ENCODE peak calls at places on chromosomes 12 and 14, in ten cellular contexts. One of them, this sample, is unnamed.

GRCh38 chr12:131711551-131712205 is 788 bp downstream of the SFSWAP start:
- DNase-seq in CD8-positive, alpha-beta T cell: no peak
- DNase-seq in dorsolateral prefrontal cortex: no peak
- DNase-seq in left lung: no peak
- DNase-seq in uterus: no peak
- DNase-seq in CD4-positive, CD25-positive, alpha-beta regulatory T cell: peak; percentile 13
- DNase-seq in cardiac muscle cell: no peak
- DNase-seq in A549: no peak
- DNase-seq in cardiac fibroblast: no peak
- DNase-seq in right atrium auricular region: peak; percentile 48
- DNase-seq in this sample: no peak

GRCh38 chr12:55736780-55737580 is 5.9 kb upstream of the GDF11 start:
- DNase-seq in CD8-positive, alpha-beta T cell: no peak
- DNase-seq in dorsolateral prefrontal cortex: peak; percentile 73
- DNase-seq in left lung: peak; percentile 78
- DNase-seq in uterus: peak; percentile 61
- DNase-seq in CD4-positive, CD25-positive, alpha-beta regulatory T cell: peak; percentile 69
- DNase-seq in cardiac muscle cell: peak; percentile 80
- DNase-seq in A549: peak; percentile 69
- DNase-seq in cardiac fibroblast: peak; percentile 80
- DNase-seq in right atrium auricular region: no peak
- DNase-seq in this sample: peak; percentile 84

GRCh38 chr14:74940956-74941565 is 14.3 kb downstream of the PGF start:
- DNase-seq in CD8-positive, alpha-beta T cell: no peak
- DNase-seq in dorsolateral prefrontal cortex: no peak
- DNase-seq in left lung: no peak
- DNase-seq in uterus: no peak
- DNase-seq in CD4-positive, CD25-positive, alpha-beta regulatory T cell: no peak
- DNase-seq in cardiac muscle cell: no peak
- DNase-seq in A549: no peak
- DNase-seq in cardiac fibroblast: no peak
- DNase-seq in right atrium auricular region: no peak
- DNase-seq in this sample: no peak

GRCh38 chr12:105253882-105254513 is 18.0 kb upstream of the APPL2 start:
- DNase-seq in CD8-positive, alpha-beta T cell: no peak
- DNase-seq in dorsolateral prefrontal cortex: no peak
- DNase-seq in left lung: no peak
- DNase-seq in uterus: no peak
- DNase-seq in CD4-positive, CD25-positive, alpha-beta regulatory T cell: no peak
- DNase-seq in cardiac muscle cell: no peak
- DNase-seq in A549: peak; percentile 39
- DNase-seq in cardiac fibroblast: peak; percentile 89
- DNase-seq in right atrium auricular region: no peak
- DNase-seq in this sample: no peak

GRCh38 chr12:117441751-117442150 is 80.3 kb upstream of the NOS1 start:
- DNase-seq in CD8-positive, alpha-beta T cell: no peak
- DNase-seq in dorsolateral prefrontal cortex: peak; percentile 80
- DNase-seq in left lung: no peak
- DNase-seq in uterus: no peak
- DNase-seq in CD4-positive, CD25-positive, alpha-beta regulatory T cell: no peak
- DNase-seq in cardiac muscle cell: no peak
- DNase-seq in A549: peak; percentile 16
- DNase-seq in cardiac fibroblast: no peak
- DNase-seq in right atrium auricular region: no peak
- DNase-seq in this sample: peak; percentile 59

GRCh38 chr12:1815814-1816729 is 4.3 kb upstream of the LRTM2 start:
- DNase-seq in CD8-positive, alpha-beta T cell: no peak
- DNase-seq in dorsolateral prefrontal cortex: no peak
- DNase-seq in left lung: no peak
- DNase-seq in uterus: no peak
- DNase-seq in CD4-positive, CD25-positive, alpha-beta regulatory T cell: no peak
- DNase-seq in cardiac muscle cell: no peak
- DNase-seq in A549: no peak
- DNase-seq in cardiac fibroblast: no peak
- DNase-seq in right atrium auricular region: no peak
- DNase-seq in this sample: no peak

GRCh38 chr14:104184506-104184905 is 46.1 kb downstream of the KIF26A start:
- DNase-seq in CD8-positive, alpha-beta T cell: no peak
- DNase-seq in dorsolateral prefrontal cortex: no peak
- DNase-seq in left lung: no peak
- DNase-seq in uterus: no peak
- DNase-seq in CD4-positive, CD25-positive, alpha-beta regulatory T cell: no peak
- DNase-seq in cardiac muscle cell: no peak
- DNase-seq in A549: no peak
- DNase-seq in cardiac fibroblast: no peak
- DNase-seq in right atrium auricular region: no peak
- DNase-seq in this sample: no peak

GRCh38 chr14:99123208-99123870 is 148.7 kb downstream of the BCL11B start:
- DNase-seq in CD8-positive, alpha-beta T cell: no peak
- DNase-seq in dorsolateral prefrontal cortex: no peak
- DNase-seq in left lung: no peak
- DNase-seq in uterus: no peak
- DNase-seq in CD4-positive, CD25-positive, alpha-beta regulatory T cell: no peak
- DNase-seq in cardiac muscle cell: no peak
- DNase-seq in A549: no peak
- DNase-seq in cardiac fibroblast: no peak
- DNase-seq in right atrium auricular region: peak; percentile 38
- DNase-seq in this sample: no peak

DNA sequence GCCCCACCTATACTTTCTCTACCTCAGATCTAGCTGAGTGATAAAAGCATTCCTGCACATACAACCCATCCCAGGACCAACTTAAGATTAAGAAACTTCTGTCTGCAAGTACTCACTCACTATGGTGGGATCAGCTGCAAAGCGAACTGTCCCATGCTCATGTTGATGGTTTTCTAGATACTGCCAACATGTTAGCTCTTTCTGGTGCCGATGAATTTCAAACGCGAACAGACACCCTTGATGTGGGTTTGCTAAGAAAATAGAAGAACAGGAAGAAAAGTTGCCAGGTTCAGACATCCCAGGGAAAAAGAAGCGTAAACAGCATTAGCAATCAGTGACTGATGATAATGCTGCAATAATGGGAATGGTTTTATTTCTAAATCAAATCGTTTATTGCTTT is 1.5 kb upstream of the SLC39A2 start:
- DNase-seq in CD8-positive, alpha-beta T cell: no peak
- DNase-seq in dorsolateral prefrontal cortex: no peak
- DNase-seq in left lung: no peak
- DNase-seq in uterus: no peak
- DNase-seq in CD4-positive, CD25-positive, alpha-beta regulatory T cell: no peak
- DNase-seq in cardiac muscle cell: no peak
- DNase-seq in A549: no peak
- DNase-seq in cardiac fibroblast: no peak
- DNase-seq in right atrium auricular region: no peak
- DNase-seq in this sample: no peak
- H3K4me3 ChIP-seq in CD8-positive, alpha-beta T cell: no peak overlapping the region
- H3K4me3 ChIP-seq in dorsolateral prefrontal cortex: no peak overlapping the region
- H3K4me3 ChIP-seq in left lung: no peak overlapping the region
- H3K4me3 ChIP-seq in uterus: no peak overlapping the region
- H3K4me3 ChIP-seq in CD4-positive, CD25-positive, alpha-beta regulatory T cell: no peak overlapping the region
- H3K4me3 ChIP-seq in cardiac muscle cell: no peak overlapping the region
- H3K4me3 ChIP-seq in A549: no peak overlapping the region
- H3K4me3 ChIP-seq in cardiac fibroblast: no peak overlapping the region
- H3K4me3 ChIP-seq in right atrium auricular region: no peak overlapping the region
- H3K4me3 ChIP-seq in this sample: no peak overlapping the region

GRCh38 chr14:37129047-37129446 is 43.4 kb downstream of the SLC25A21 start:
- DNase-seq in CD8-positive, alpha-beta T cell: no peak
- DNase-seq in dorsolateral prefrontal cortex: no peak
- DNase-seq in left lung: no peak
- DNase-seq in uterus: no peak
- DNase-seq in CD4-positive, CD25-positive, alpha-beta regulatory T cell: no peak
- DNase-seq in cardiac muscle cell: no peak
- DNase-seq in A549: no peak
- DNase-seq in cardiac fibroblast: no peak
- DNase-seq in right atrium auricular region: no peak
- DNase-seq in this sample: no peak

GRCh38 chr14:37122288-37122687 is 50.1 kb downstream of the SLC25A21 start:
- DNase-seq in CD8-positive, alpha-beta T cell: no peak
- DNase-seq in dorsolateral prefrontal cortex: no peak
- DNase-seq in left lung: no peak
- DNase-seq in uterus: no peak
- DNase-seq in CD4-positive, CD25-positive, alpha-beta regulatory T cell: no peak
- DNase-seq in cardiac muscle cell: no peak
- DNase-seq in A549: peak; percentile 7
- DNase-seq in cardiac fibroblast: peak; percentile 74
- DNase-seq in right atrium auricular region: no peak
- DNase-seq in this sample: no peak

GRCh38 chr14:37122919-37123639 is 49.3 kb downstream of the SLC25A21 start:
- DNase-seq in CD8-positive, alpha-beta T cell: no peak
- DNase-seq in dorsolateral prefrontal cortex: no peak
- DNase-seq in left lung: no peak
- DNase-seq in uterus: no peak
- DNase-seq in CD4-positive, CD25-positive, alpha-beta regulatory T cell: no peak
- DNase-seq in cardiac muscle cell: no peak
- DNase-seq in A549: no peak
- DNase-seq in cardiac fibroblast: peak; percentile 38
- DNase-seq in right atrium auricular region: no peak
- DNase-seq in this sample: no peak

GRCh38 chr14:37118673-37119366 is 53.6 kb downstream of the SLC25A21 start:
- DNase-seq in CD8-positive, alpha-beta T cell: no peak
- DNase-seq in dorsolateral prefrontal cortex: no peak
- DNase-seq in left lung: no peak
- DNase-seq in uterus: no peak
- DNase-seq in CD4-positive, CD25-positive, alpha-beta regulatory T cell: no peak
- DNase-seq in cardiac muscle cell: no peak
- DNase-seq in A549: no peak
- DNase-seq in cardiac fibroblast: no peak
- DNase-seq in right atrium auricular region: no peak
- DNase-seq in this sample: no peak

DNA sequence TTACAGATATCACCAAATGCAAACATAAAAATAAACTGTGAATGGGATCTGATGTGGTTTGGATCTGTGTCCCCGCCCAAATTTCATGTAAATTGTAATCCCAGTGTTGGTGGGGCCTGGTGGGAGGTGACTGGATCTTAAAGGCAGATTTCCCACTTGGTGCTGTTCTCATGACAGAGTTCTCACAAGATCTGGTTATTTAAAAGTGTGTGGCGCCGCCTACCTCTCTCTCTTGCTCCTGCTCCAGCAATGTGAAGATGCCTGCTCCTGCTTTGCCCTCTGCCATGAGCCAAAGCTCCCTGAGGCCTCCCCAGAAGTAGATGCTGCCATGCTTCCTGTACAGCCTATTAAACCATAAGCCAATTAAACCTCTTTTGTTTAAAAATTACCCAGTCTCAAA is 47.8 kb downstream of the SLC25A21 start:
- DNase-seq in CD8-positive, alpha-beta T cell: no peak
- DNase-seq in dorsolateral prefrontal cortex: no peak
- DNase-seq in left lung: no peak
- DNase-seq in uterus: no peak
- DNase-seq in CD4-positive, CD25-positive, alpha-beta regulatory T cell: no peak
- DNase-seq in cardiac muscle cell: no peak
- DNase-seq in A549: no peak
- DNase-seq in cardiac fibroblast: peak; percentile 35
- DNase-seq in right atrium auricular region: no peak
- DNase-seq in this sample: no peak
- H3K4me3 ChIP-seq in CD8-positive, alpha-beta T cell: no peak overlapping the region
- H3K4me3 ChIP-seq in dorsolateral prefrontal cortex: no peak overlapping the region
- H3K4me3 ChIP-seq in left lung: no peak overlapping the region
- H3K4me3 ChIP-seq in uterus: no peak overlapping the region
- H3K4me3 ChIP-seq in CD4-positive, CD25-positive, alpha-beta regulatory T cell: no peak overlapping the region
- H3K4me3 ChIP-seq in cardiac muscle cell: no peak overlapping the region
- H3K4me3 ChIP-seq in A549: no peak overlapping the region
- H3K4me3 ChIP-seq in cardiac fibroblast: no peak overlapping the region
- H3K4me3 ChIP-seq in right atrium auricular region: no peak overlapping the region
- H3K4me3 ChIP-seq in this sample: no peak overlapping the region

GRCh38 chr14:20628063-20628854 is 13.2 kb downstream of the OR6S1 start:
- DNase-seq in CD8-positive, alpha-beta T cell: no peak
- DNase-seq in dorsolateral prefrontal cortex: no peak
- DNase-seq in left lung: no peak
- DNase-seq in uterus: no peak
- DNase-seq in CD4-positive, CD25-positive, alpha-beta regulatory T cell: no peak
- DNase-seq in cardiac muscle cell: no peak
- DNase-seq in A549: no peak
- DNase-seq in cardiac fibroblast: no peak
- DNase-seq in right atrium auricular region: no peak
- DNase-seq in this sample: no peak
- H3K4me3 ChIP-seq in CD8-positive, alpha-beta T cell: no peak overlapping the region
- H3K4me3 ChIP-seq in dorsolateral prefrontal cortex: no peak overlapping the region
- H3K4me3 ChIP-seq in left lung: no peak overlapping the region
- H3K4me3 ChIP-seq in uterus: no peak overlapping the region
- H3K4me3 ChIP-seq in CD4-positive, CD25-positive, alpha-beta regulatory T cell: no peak overlapping the region
- H3K4me3 ChIP-seq in cardiac muscle cell: no peak overlapping the region
- H3K4me3 ChIP-seq in A549: no peak overlapping the region
- H3K4me3 ChIP-seq in cardiac fibroblast: no peak overlapping the region
- H3K4me3 ChIP-seq in right atrium auricular region: no peak overlapping the region
- H3K4me3 ChIP-seq in this sample: no peak overlapping the region

GRCh38 chr14:71803539-71804260 is 128.5 kb upstream of the RGS6 start:
- DNase-seq in CD8-positive, alpha-beta T cell: no peak
- DNase-seq in dorsolateral prefrontal cortex: no peak
- DNase-seq in left lung: no peak
- DNase-seq in uterus: no peak
- DNase-seq in CD4-positive, CD25-positive, alpha-beta regulatory T cell: no peak
- DNase-seq in cardiac muscle cell: no peak
- DNase-seq in A549: peak; percentile 10
- DNase-seq in cardiac fibroblast: peak; percentile 65
- DNase-seq in right atrium auricular region: no peak
- DNase-seq in this sample: no peak

GRCh38 chr14:71800878-71801277 is 131.4 kb upstream of the RGS6 start:
- DNase-seq in CD8-positive, alpha-beta T cell: no peak
- DNase-seq in dorsolateral prefrontal cortex: no peak
- DNase-seq in left lung: no peak
- DNase-seq in uterus: no peak
- DNase-seq in CD4-positive, CD25-positive, alpha-beta regulatory T cell: no peak
- DNase-seq in cardiac muscle cell: no peak
- DNase-seq in A549: no peak
- DNase-seq in cardiac fibroblast: no peak
- DNase-seq in right atrium auricular region: no peak
- DNase-seq in this sample: no peak

GRCh38 chr14:71799831-71800230 is 132.4 kb upstream of the RGS6 start:
- DNase-seq in CD8-positive, alpha-beta T cell: no peak
- DNase-seq in dorsolateral prefrontal cortex: no peak
- DNase-seq in left lung: no peak
- DNase-seq in uterus: no peak
- DNase-seq in CD4-positive, CD25-positive, alpha-beta regulatory T cell: no peak
- DNase-seq in cardiac muscle cell: no peak
- DNase-seq in A549: no peak
- DNase-seq in cardiac fibroblast: no peak
- DNase-seq in right atrium auricular region: no peak
- DNase-seq in this sample: no peak
- H3K4me3 ChIP-seq in CD8-positive, alpha-beta T cell: no peak overlapping the region
- H3K4me3 ChIP-seq in dorsolateral prefrontal cortex: no peak overlapping the region
- H3K4me3 ChIP-seq in left lung: no peak overlapping the region
- H3K4me3 ChIP-seq in uterus: no peak overlapping the region
- H3K4me3 ChIP-seq in CD4-positive, CD25-positive, alpha-beta regulatory T cell: no peak overlapping the region
- H3K4me3 ChIP-seq in cardiac muscle cell: no peak overlapping the region
- H3K4me3 ChIP-seq in A549: no peak overlapping the region
- H3K4me3 ChIP-seq in cardiac fibroblast: no peak overlapping the region
- H3K4me3 ChIP-seq in right atrium auricular region: no peak overlapping the region
- H3K4me3 ChIP-seq in this sample: no peak overlapping the region

This sample was measured in pancreas.